ENCODE peak calls at places on chromosomes 3 and 15, in ten cellular contexts. One of them, this sample, is unnamed.

GRCh38 chr3:86988235-86988634 is 2.7 kb downstream of the VGLL3 start:
- DNase-seq in GM23338: no peak
- DNase-seq in heart left ventricle: no peak
- DNase-seq in A549: peak; percentile 48
- DNase-seq in cardiac fibroblast: peak; percentile 91
- DNase-seq in psoas muscle: no peak
- DNase-seq in mucosa of descending colon: no peak
- DNase-seq in sigmoid colon: no peak
- DNase-seq in epithelial cell of esophagus: peak; percentile 85
- DNase-seq in brain microvascular endothelial cell: peak; percentile 88
- DNase-seq in this sample: no peak

GRCh38 chr3:132231633-132232032 is 85.6 kb upstream of the ACP3 start:
- DNase-seq in sigmoid colon: no peak
- DNase-seq in mucosa of descending colon: no peak
- DNase-seq in psoas muscle: no peak
- DNase-seq in epithelial cell of esophagus: peak; percentile 69
- DNase-seq in GM23338: no peak
- DNase-seq in heart left ventricle: no peak
- DNase-seq in A549: peak; percentile 33
- DNase-seq in brain microvascular endothelial cell: peak; percentile 82
- DNase-seq in cardiac fibroblast: peak; percentile 60
- DNase-seq in this sample: no peak

GRCh38 chr3:124688580-124689454 is 41.4 kb upstream of the UMPS start:
- DNase-seq in A549: peak; percentile 82
- DNase-seq in brain microvascular endothelial cell: peak; percentile 79
- DNase-seq in GM23338: peak; percentile 91
- DNase-seq in psoas muscle: peak; percentile 84
- DNase-seq in epithelial cell of esophagus: peak; percentile 83
- DNase-seq in mucosa of descending colon: peak; percentile 93
- DNase-seq in cardiac fibroblast: peak; percentile 84
- DNase-seq in heart left ventricle: peak; percentile 75
- DNase-seq in sigmoid colon: peak; percentile 83
- DNase-seq in this sample: peak; percentile 73

GRCh38 chr3:119294889-119295769 is 946 bp downstream of the ARHGAP31 start:
- DNase-seq in A549: peak; percentile 28
- DNase-seq in GM23338: peak; percentile 74
- DNase-seq in psoas muscle: no peak
- DNase-seq in brain microvascular endothelial cell: peak; percentile 36
- DNase-seq in heart left ventricle: peak; percentile 68
- DNase-seq in sigmoid colon: peak; percentile 74
- DNase-seq in mucosa of descending colon: peak; percentile 54
- DNase-seq in cardiac fibroblast: peak; percentile 57
- DNase-seq in epithelial cell of esophagus: peak; percentile 35
- DNase-seq in this sample: no peak

GRCh38 chr3:129747982-129748381 is 141.5 kb upstream of the PLXND1 start:
- DNase-seq in cardiac fibroblast: no peak
- DNase-seq in heart left ventricle: no peak
- DNase-seq in GM23338: no peak
- DNase-seq in A549: no peak
- DNase-seq in epithelial cell of esophagus: no peak
- DNase-seq in psoas muscle: no peak
- DNase-seq in mucosa of descending colon: no peak
- DNase-seq in brain microvascular endothelial cell: no peak
- DNase-seq in sigmoid colon: no peak
- DNase-seq in this sample: no peak

GRCh38 chr15:92733934-92734521 is 78.5 kb upstream of the FAM174B start:
- DNase-seq in heart left ventricle: peak; percentile 34
- DNase-seq in brain microvascular endothelial cell: no peak
- DNase-seq in cardiac fibroblast: peak; percentile 35
- DNase-seq in mucosa of descending colon: no peak
- DNase-seq in GM23338: peak; percentile 74
- DNase-seq in psoas muscle: no peak
- DNase-seq in epithelial cell of esophagus: no peak
- DNase-seq in sigmoid colon: no peak
- DNase-seq in A549: peak; percentile 80
- DNase-seq in this sample: no peak

GRCh38 chr3:129162729-129163579 is 2.1 kb upstream of the ISY1 start:
- DNase-seq in cardiac fibroblast: no peak
- DNase-seq in GM23338: peak; percentile 63
- DNase-seq in mucosa of descending colon: no peak
- DNase-seq in epithelial cell of esophagus: no peak
- DNase-seq in heart left ventricle: no peak
- DNase-seq in psoas muscle: no peak
- DNase-seq in sigmoid colon: no peak
- DNase-seq in brain microvascular endothelial cell: no peak
- DNase-seq in A549: peak; percentile 17
- DNase-seq in this sample: no peak

GRCh38 chr3:39147711-39148115 is 5.7 kb downstream of the CSRNP1 start:
- DNase-seq in cardiac fibroblast: peak; percentile 69
- DNase-seq in epithelial cell of esophagus: no peak
- DNase-seq in sigmoid colon: no peak
- DNase-seq in brain microvascular endothelial cell: peak; percentile 57
- DNase-seq in GM23338: peak; percentile 61
- DNase-seq in heart left ventricle: peak; percentile 66
- DNase-seq in A549: no peak
- DNase-seq in psoas muscle: peak; percentile 66
- DNase-seq in mucosa of descending colon: peak; percentile 56
- DNase-seq in this sample: no peak

GRCh38 chr3:11826628-11827265 is 19.9 kb downstream of the TAMM41 start:
- DNase-seq in cardiac fibroblast: no peak
- DNase-seq in mucosa of descending colon: no peak
- DNase-seq in psoas muscle: no peak
- DNase-seq in epithelial cell of esophagus: peak; percentile 6
- DNase-seq in heart left ventricle: no peak
- DNase-seq in brain microvascular endothelial cell: peak; percentile 22
- DNase-seq in GM23338: no peak
- DNase-seq in A549: no peak
- DNase-seq in sigmoid colon: no peak
- DNase-seq in this sample: no peak

GRCh38 chr3:152300029-152300764 is 31.5 kb downstream of the MBNL1 start:
- DNase-seq in epithelial cell of esophagus: no peak
- DNase-seq in cardiac fibroblast: no peak
- DNase-seq in GM23338: no peak
- DNase-seq in psoas muscle: no peak
- DNase-seq in mucosa of descending colon: no peak
- DNase-seq in sigmoid colon: no peak
- DNase-seq in heart left ventricle: no peak
- DNase-seq in brain microvascular endothelial cell: no peak
- DNase-seq in A549: no peak
- DNase-seq in this sample: no peak

GRCh38 chr3:59300727-59301134 is 250.9 kb upstream of the CFAP20DC start:
- DNase-seq in heart left ventricle: no peak
- DNase-seq in GM23338: no peak
- DNase-seq in cardiac fibroblast: peak; percentile 56
- DNase-seq in epithelial cell of esophagus: peak; percentile 97
- DNase-seq in mucosa of descending colon: no peak
- DNase-seq in brain microvascular endothelial cell: no peak
- DNase-seq in A549: no peak
- DNase-seq in psoas muscle: no peak
- DNase-seq in sigmoid colon: no peak
- DNase-seq in this sample: no peak

GRCh38 chr3:150739877-150740645 is 22.9 kb downstream of the SIAH2 start:
- DNase-seq in psoas muscle: no peak
- DNase-seq in cardiac fibroblast: no peak
- DNase-seq in mucosa of descending colon: no peak
- DNase-seq in sigmoid colon: no peak
- DNase-seq in A549: no peak
- DNase-seq in epithelial cell of esophagus: no peak
- DNase-seq in GM23338: no peak
- DNase-seq in brain microvascular endothelial cell: no peak
- DNase-seq in heart left ventricle: no peak
- DNase-seq in this sample: no peak

GRCh38 chr3:30659270-30660127 is 53.1 kb downstream of the TGFBR2 start:
- DNase-seq in cardiac fibroblast: peak; percentile 86
- DNase-seq in brain microvascular endothelial cell: peak; percentile 92
- DNase-seq in GM23338: no peak
- DNase-seq in mucosa of descending colon: no peak
- DNase-seq in sigmoid colon: no peak
- DNase-seq in A549: peak; percentile 81
- DNase-seq in psoas muscle: no peak
- DNase-seq in epithelial cell of esophagus: peak; percentile 79
- DNase-seq in heart left ventricle: no peak
- DNase-seq in this sample: peak; percentile 91

GRCh38 chr15:51114437-51115119 is 19.9 kb upstream of the TNFAIP8L3 start:
- DNase-seq in psoas muscle: no peak
- DNase-seq in A549: no peak
- DNase-seq in brain microvascular endothelial cell: no peak
- DNase-seq in cardiac fibroblast: peak; percentile 80
- DNase-seq in epithelial cell of esophagus: no peak
- DNase-seq in mucosa of descending colon: no peak
- DNase-seq in GM23338: no peak
- DNase-seq in heart left ventricle: no peak
- DNase-seq in sigmoid colon: no peak
- DNase-seq in this sample: peak; percentile 82

GRCh38 chr15:81108427-81108826 is 25.6 kb upstream of the CFAP161 start:
- DNase-seq in cardiac fibroblast: no peak
- DNase-seq in GM23338: peak; percentile 66
- DNase-seq in heart left ventricle: no peak
- DNase-seq in sigmoid colon: no peak
- DNase-seq in epithelial cell of esophagus: no peak
- DNase-seq in mucosa of descending colon: peak; percentile 15
- DNase-seq in brain microvascular endothelial cell: no peak
- DNase-seq in psoas muscle: no peak
- DNase-seq in A549: peak; percentile 11
- DNase-seq in this sample: no peak

GRCh38 chr15:66715736-66716667 is 14.0 kb downstream of the SMAD6 start:
- DNase-seq in sigmoid colon: no peak
- DNase-seq in cardiac fibroblast: no peak
- DNase-seq in A549: no peak
- DNase-seq in heart left ventricle: no peak
- DNase-seq in GM23338: no peak
- DNase-seq in psoas muscle: no peak
- DNase-seq in mucosa of descending colon: no peak
- DNase-seq in epithelial cell of esophagus: no peak
- DNase-seq in brain microvascular endothelial cell: no peak
- DNase-seq in this sample: no peak

GRCh38 chr3:29346828-29347227 is 66.0 kb downstream of the RBMS3 start:
- DNase-seq in brain microvascular endothelial cell: no peak
- DNase-seq in sigmoid colon: no peak
- DNase-seq in mucosa of descending colon: no peak
- DNase-seq in psoas muscle: no peak
- DNase-seq in GM23338: peak; percentile 69
- DNase-seq in heart left ventricle: no peak
- DNase-seq in A549: no peak
- DNase-seq in epithelial cell of esophagus: no peak
- DNase-seq in cardiac fibroblast: peak; percentile 63
- DNase-seq in this sample: peak; percentile 88

GRCh38 chr3:134449277-134449676 is 36.5 kb downstream of the ANAPC13 start:
- DNase-seq in GM23338: peak; percentile 82
- DNase-seq in epithelial cell of esophagus: peak; percentile 76
- DNase-seq in mucosa of descending colon: peak; percentile 61
- DNase-seq in psoas muscle: no peak
- DNase-seq in A549: peak; percentile 58
- DNase-seq in brain microvascular endothelial cell: peak; percentile 54
- DNase-seq in heart left ventricle: peak; percentile 29
- DNase-seq in cardiac fibroblast: peak; percentile 68
- DNase-seq in sigmoid colon: no peak
- DNase-seq in this sample: no peak
- TF ChIP-seq CTCF in GM23338: peak; percentile 82
- TF ChIP-seq CTCF in epithelial cell of esophagus: peak; percentile 58
- TF ChIP-seq CTCF in mucosa of descending colon: no peak
- TF ChIP-seq CTCF in psoas muscle: peak; percentile 22
- TF ChIP-seq CTCF in A549: peak; percentile 21
- TF ChIP-seq CTCF in brain microvascular endothelial cell: peak; percentile 77
- TF ChIP-seq CTCF in heart left ventricle: peak; percentile 53
- TF ChIP-seq CTCF in cardiac fibroblast: peak; percentile 78
- TF ChIP-seq CTCF in sigmoid colon: no peak
- TF ChIP-seq CTCF in this sample: peak; percentile 42

GRCh38 chr15:62060116-62060895 is at the start of gene VPS13C:
- DNase-seq in cardiac fibroblast: peak; percentile 95
- DNase-seq in epithelial cell of esophagus: peak; percentile 89
- DNase-seq in GM23338: peak; percentile 95
- DNase-seq in sigmoid colon: peak; percentile 96
- DNase-seq in mucosa of descending colon: peak; percentile 92
- DNase-seq in A549: peak; percentile 95
- DNase-seq in psoas muscle: peak; percentile 97
- DNase-seq in heart left ventricle: peak; percentile 95
- DNase-seq in brain microvascular endothelial cell: peak; percentile 91
- DNase-seq in this sample: peak; percentile 79

GRCh38 chr15:62058327-62059028 is 1.8 kb downstream of the VPS13C start:
- DNase-seq in brain microvascular endothelial cell: no peak
- DNase-seq in A549: no peak
- DNase-seq in heart left ventricle: no peak
- DNase-seq in cardiac fibroblast: no peak
- DNase-seq in GM23338: no peak
- DNase-seq in epithelial cell of esophagus: no peak
- DNase-seq in sigmoid colon: no peak
- DNase-seq in psoas muscle: no peak
- DNase-seq in mucosa of descending colon: no peak
- DNase-seq in this sample: no peak

GRCh38 chr15:62059818-62060115 is 480 bp downstream of the VPS13C start:
- DNase-seq in mucosa of descending colon: peak; percentile 74
- DNase-seq in epithelial cell of esophagus: peak; percentile 47
- DNase-seq in sigmoid colon: peak; percentile 66
- DNase-seq in heart left ventricle: peak; percentile 56
- DNase-seq in brain microvascular endothelial cell: peak; percentile 48
- DNase-seq in psoas muscle: no peak
- DNase-seq in A549: peak; percentile 62
- DNase-seq in GM23338: no peak
- DNase-seq in cardiac fibroblast: peak; percentile 48
- DNase-seq in this sample: peak; percentile 15

GRCh38 chr15:62059108-62059817 is 984 bp downstream of the VPS13C start:
- DNase-seq in heart left ventricle: no peak
- DNase-seq in cardiac fibroblast: peak; percentile 31
- DNase-seq in brain microvascular endothelial cell: no peak
- DNase-seq in mucosa of descending colon: no peak
- DNase-seq in psoas muscle: no peak
- DNase-seq in GM23338: no peak
- DNase-seq in epithelial cell of esophagus: peak; percentile 16
- DNase-seq in sigmoid colon: no peak
- DNase-seq in A549: no peak
- DNase-seq in this sample: no peak

GRCh38 chr15:62060896-62061280 is 641 bp upstream of the VPS13C start:
- DNase-seq in heart left ventricle: no peak
- DNase-seq in A549: no peak
- DNase-seq in psoas muscle: no peak
- DNase-seq in cardiac fibroblast: no peak
- DNase-seq in brain microvascular endothelial cell: no peak
- DNase-seq in GM23338: no peak
- DNase-seq in sigmoid colon: no peak
- DNase-seq in epithelial cell of esophagus: no peak
- DNase-seq in mucosa of descending colon: no peak
- DNase-seq in this sample: no peak
- H3K4me3 ChIP-seq in heart left ventricle: peak overlapping the region; percentile 91
- H3K4me3 ChIP-seq in A549: peak overlapping the region; percentile 90
- H3K4me3 ChIP-seq in psoas muscle: peak overlapping the region; percentile 90
- H3K4me3 ChIP-seq in cardiac fibroblast: peak overlapping the region; percentile 85
- H3K4me3 ChIP-seq in brain microvascular endothelial cell: peak overlapping the region; percentile 90
- H3K4me3 ChIP-seq in GM23338: peak overlapping the region; percentile 84
- H3K4me3 ChIP-seq in sigmoid colon: peak overlapping the region; percentile 79
- H3K4me3 ChIP-seq in epithelial cell of esophagus: peak overlapping the region; percentile 78
- H3K4me3 ChIP-seq in mucosa of descending colon: peak overlapping the region; percentile 88
- H3K4me3 ChIP-seq in this sample: peak overlapping the region; percentile 91

GRCh38 chr3:189258261-189258660 is 86.5 kb downstream of the TPRG1 start:
- DNase-seq in A549: no peak
- DNase-seq in heart left ventricle: no peak
- DNase-seq in cardiac fibroblast: no peak
- DNase-seq in mucosa of descending colon: no peak
- DNase-seq in psoas muscle: no peak
- DNase-seq in brain microvascular endothelial cell: no peak
- DNase-seq in epithelial cell of esophagus: no peak
- DNase-seq in sigmoid colon: no peak
- DNase-seq in GM23338: no peak
- DNase-seq in this sample: no peak
- TF ChIP-seq CTCF in A549: no peak
- TF ChIP-seq CTCF in heart left ventricle: no peak
- TF ChIP-seq CTCF in cardiac fibroblast: no peak
- TF ChIP-seq CTCF in mucosa of descending colon: no peak
- TF ChIP-seq CTCF in psoas muscle: no peak
- TF ChIP-seq CTCF in brain microvascular endothelial cell: no peak
- TF ChIP-seq CTCF in epithelial cell of esophagus: no peak
- TF ChIP-seq CTCF in sigmoid colon: no peak
- TF ChIP-seq CTCF in GM23338: peak; percentile 50
- TF ChIP-seq CTCF in this sample: no peak

GRCh38 chr3:112090899-112091586 is 4.9 kb downstream of the C3orf52 start:
- DNase-seq in A549: no peak
- DNase-seq in mucosa of descending colon: peak; percentile 53
- DNase-seq in heart left ventricle: no peak
- DNase-seq in brain microvascular endothelial cell: no peak
- DNase-seq in epithelial cell of esophagus: no peak
- DNase-seq in GM23338: no peak
- DNase-seq in psoas muscle: no peak
- DNase-seq in sigmoid colon: no peak
- DNase-seq in cardiac fibroblast: no peak
- DNase-seq in this sample: no peak
- H3K4me3 ChIP-seq in A549: no peak overlapping the region
- H3K4me3 ChIP-seq in mucosa of descending colon: no peak overlapping the region
- H3K4me3 ChIP-seq in heart left ventricle: no peak overlapping the region
- H3K4me3 ChIP-seq in brain microvascular endothelial cell: no peak overlapping the region
- H3K4me3 ChIP-seq in epithelial cell of esophagus: no peak overlapping the region
- H3K4me3 ChIP-seq in GM23338: no peak overlapping the region
- H3K4me3 ChIP-seq in psoas muscle: no peak overlapping the region
- H3K4me3 ChIP-seq in sigmoid colon: no peak overlapping the region
- H3K4me3 ChIP-seq in cardiac fibroblast: no peak overlapping the region
- H3K4me3 ChIP-seq in this sample: no peak overlapping the region